ENCODE peak calls at places on chromosome X, in seven cellular contexts. One of them, this sample, is unnamed.
A peak's percentile ranks its signal among the peaks of the same experiment; 100 is the strongest.

GRCh38 chrX:39491548-39492297 is 606.0 kb downstream of the BCOR start:
- DNase-seq in AG04450: no peak
- DNase-seq in ovary: no peak
- DNase-seq in CD8-positive, alpha-beta T cell: peak; percentile 65
- DNase-seq in uterus: no peak
- DNase-seq in upper lobe of right lung: no peak
- DNase-seq in fibroblast of mammary gland: no peak
- DNase-seq in this sample: no peak

GRCh38 chrX:115259238-115259875 is 25.5 kb upstream of the LRCH2 start:
- DNase-seq in uterus: no peak
- DNase-seq in upper lobe of right lung: no peak
- DNase-seq in AG04450: no peak
- DNase-seq in CD8-positive, alpha-beta T cell: no peak
- DNase-seq in ovary: no peak
- DNase-seq in fibroblast of mammary gland: no peak
- DNase-seq in this sample: no peak

GRCh38 chrX:68697036-68697435 is 49.6 kb downstream of the STARD8 start:
- DNase-seq in ovary: no peak
- DNase-seq in CD8-positive, alpha-beta T cell: no peak
- DNase-seq in uterus: no peak
- DNase-seq in upper lobe of right lung: no peak
- DNase-seq in AG04450: no peak
- DNase-seq in fibroblast of mammary gland: no peak
- DNase-seq in this sample: no peak

GRCh38 chrX:39645059-39645895 is 452.5 kb downstream of the BCOR start:
- DNase-seq in upper lobe of right lung: no peak
- DNase-seq in AG04450: peak; percentile 6
- DNase-seq in fibroblast of mammary gland: peak; percentile 88
- DNase-seq in uterus: peak; percentile 85
- DNase-seq in CD8-positive, alpha-beta T cell: no peak
- DNase-seq in ovary: peak; percentile 85
- DNase-seq in this sample: no peak

GRCh38 chrX:31715675-31716074 is 643.8 kb upstream of the FTHL17 start:
- DNase-seq in CD8-positive, alpha-beta T cell: no peak
- DNase-seq in AG04450: no peak
- DNase-seq in ovary: no peak
- DNase-seq in fibroblast of mammary gland: no peak
- DNase-seq in uterus: no peak
- DNase-seq in upper lobe of right lung: no peak
- DNase-seq in this sample: no peak

GRCh38 chrX:154098551-154098950 is 1.0 kb upstream of the MECP2 start:
- DNase-seq in upper lobe of right lung: no peak
- DNase-seq in uterus: no peak
- DNase-seq in AG04450: no peak
- DNase-seq in CD8-positive, alpha-beta T cell: no peak
- DNase-seq in fibroblast of mammary gland: no peak
- DNase-seq in ovary: no peak
- DNase-seq in this sample: no peak

GRCh38 chrX:131812847-131813825 is 210.0 kb upstream of the STK26 start:
- DNase-seq in uterus: peak; percentile 73
- DNase-seq in fibroblast of mammary gland: peak; percentile 77
- DNase-seq in AG04450: no peak
- DNase-seq in CD8-positive, alpha-beta T cell: peak; percentile 69
- DNase-seq in upper lobe of right lung: no peak
- DNase-seq in ovary: peak; percentile 75
- DNase-seq in this sample: no peak

GRCh38 chrX:119518371-119518770 is 46.8 kb downstream of the STEEP1 start:
- DNase-seq in ovary: no peak
- DNase-seq in uterus: no peak
- DNase-seq in fibroblast of mammary gland: no peak
- DNase-seq in AG04450: no peak
- DNase-seq in CD8-positive, alpha-beta T cell: no peak
- DNase-seq in upper lobe of right lung: no peak
- DNase-seq in this sample: no peak

GRCh38 chrX:31038585-31039326 is 33.1 kb downstream of the FTHL17 start:
- DNase-seq in AG04450: peak; percentile 1
- DNase-seq in uterus: peak; percentile 15
- DNase-seq in CD8-positive, alpha-beta T cell: no peak
- DNase-seq in ovary: peak; percentile 14
- DNase-seq in upper lobe of right lung: no peak
- DNase-seq in fibroblast of mammary gland: peak; percentile 35
- DNase-seq in this sample: peak; percentile 47

GRCh38 chrX:28586891-28587635 is at the start of gene IL1RAPL1:
- DNase-seq in uterus: no peak
- DNase-seq in ovary: no peak
- DNase-seq in AG04450: peak; percentile 41
- DNase-seq in upper lobe of right lung: no peak
- DNase-seq in CD8-positive, alpha-beta T cell: no peak
- DNase-seq in fibroblast of mammary gland: peak; percentile 31
- DNase-seq in this sample: no peak

GRCh38 chrX:68920541-68920940 is 91.7 kb downstream of the EFNB1 start:
- DNase-seq in CD8-positive, alpha-beta T cell: no peak
- DNase-seq in fibroblast of mammary gland: peak; percentile 16
- DNase-seq in uterus: peak; percentile 31
- DNase-seq in upper lobe of right lung: no peak
- DNase-seq in AG04450: no peak
- DNase-seq in ovary: peak; percentile 42
- DNase-seq in this sample: no peak

GRCh38 chrX:79259073-79259689 is 108.0 kb downstream of the ITM2A start:
- DNase-seq in ovary: no peak
- DNase-seq in uterus: no peak
- DNase-seq in CD8-positive, alpha-beta T cell: peak; percentile 60
- DNase-seq in fibroblast of mammary gland: peak; percentile 14
- DNase-seq in AG04450: no peak
- DNase-seq in upper lobe of right lung: no peak
- DNase-seq in this sample: no peak

GRCh38 chrX:40474205-40474626 is 106.6 kb upstream of the ATP6AP2 start:
- DNase-seq in ovary: no peak
- DNase-seq in upper lobe of right lung: peak; percentile 65
- DNase-seq in AG04450: no peak
- DNase-seq in fibroblast of mammary gland: no peak
- DNase-seq in uterus: peak; percentile 29
- DNase-seq in CD8-positive, alpha-beta T cell: no peak
- DNase-seq in this sample: peak; percentile 77

GRCh38 chrX:56764975-56765791 is 36.1 kb downstream of the NBDY start:
- DNase-seq in CD8-positive, alpha-beta T cell: peak; percentile 44
- DNase-seq in ovary: no peak
- DNase-seq in upper lobe of right lung: peak; percentile 13
- DNase-seq in fibroblast of mammary gland: no peak
- DNase-seq in uterus: no peak
- DNase-seq in AG04450: no peak
- DNase-seq in this sample: no peak

GRCh38 chrX:39613997-39614679 is 483.6 kb downstream of the BCOR start:
- DNase-seq in ovary: no peak
- DNase-seq in AG04450: no peak
- DNase-seq in upper lobe of right lung: peak; percentile 72
- DNase-seq in fibroblast of mammary gland: no peak
- DNase-seq in uterus: no peak
- DNase-seq in CD8-positive, alpha-beta T cell: peak; percentile 26
- DNase-seq in this sample: no peak

GRCh38 chrX:72280210-72280882 is 3.3 kb upstream of the RPS4X start:
- DNase-seq in AG04450: no peak
- DNase-seq in uterus: no peak
- DNase-seq in fibroblast of mammary gland: peak; percentile 74
- DNase-seq in ovary: no peak
- DNase-seq in CD8-positive, alpha-beta T cell: no peak
- DNase-seq in upper lobe of right lung: no peak
- DNase-seq in this sample: no peak

GRCh38 chrX:41602946-41603345 is 85.8 kb upstream of the GPR34 start:
- DNase-seq in AG04450: no peak
- DNase-seq in fibroblast of mammary gland: no peak
- DNase-seq in uterus: no peak
- DNase-seq in upper lobe of right lung: no peak
- DNase-seq in CD8-positive, alpha-beta T cell: no peak
- DNase-seq in ovary: no peak
- DNase-seq in this sample: no peak

GRCh38 chrX:115940888-115941332 is 229.6 kb upstream of the AGTR2 start:
- DNase-seq in AG04450: no peak
- DNase-seq in fibroblast of mammary gland: peak; percentile 43
- DNase-seq in CD8-positive, alpha-beta T cell: no peak
- DNase-seq in upper lobe of right lung: no peak
- DNase-seq in ovary: peak; percentile 78
- DNase-seq in uterus: peak; percentile 83
- DNase-seq in this sample: peak; percentile 28

GRCh38 chrX:28225508-28225907 is 244.3 kb upstream of the DCAF8L1 start:
- DNase-seq in AG04450: no peak
- DNase-seq in uterus: no peak
- DNase-seq in ovary: no peak
- DNase-seq in upper lobe of right lung: no peak
- DNase-seq in CD8-positive, alpha-beta T cell: no peak
- DNase-seq in fibroblast of mammary gland: no peak
- DNase-seq in this sample: no peak

GRCh38 chrX:96907888-96908287 is 24.2 kb downstream of the RPA4 start:
- DNase-seq in CD8-positive, alpha-beta T cell: no peak
- DNase-seq in AG04450: no peak
- DNase-seq in uterus: no peak
- DNase-seq in ovary: no peak
- DNase-seq in upper lobe of right lung: no peak
- DNase-seq in fibroblast of mammary gland: no peak
- DNase-seq in this sample: no peak

GRCh38 chrX:39201305-39201990 is 400.2 kb downstream of the MID1IP1 start:
- DNase-seq in CD8-positive, alpha-beta T cell: no peak
- DNase-seq in ovary: no peak
- DNase-seq in upper lobe of right lung: no peak
- DNase-seq in AG04450: no peak
- DNase-seq in uterus: no peak
- DNase-seq in fibroblast of mammary gland: no peak
- DNase-seq in this sample: no peak

GRCh38 chrX:13338985-13339384 is 19.1 kb upstream of the ATXN3L start:
- DNase-seq in upper lobe of right lung: no peak
- DNase-seq in uterus: no peak
- DNase-seq in ovary: no peak
- DNase-seq in CD8-positive, alpha-beta T cell: no peak
- DNase-seq in fibroblast of mammary gland: no peak
- DNase-seq in AG04450: no peak
- DNase-seq in this sample: no peak

GRCh38 chrX:115560978-115561604 is at the start of gene PLS3:
- DNase-seq in fibroblast of mammary gland: peak; percentile 81
- DNase-seq in upper lobe of right lung: peak; percentile 89
- DNase-seq in AG04450: peak; percentile 60
- DNase-seq in CD8-positive, alpha-beta T cell: no peak
- DNase-seq in uterus: peak; percentile 89
- DNase-seq in ovary: peak; percentile 85
- DNase-seq in this sample: peak; percentile 71

DNA sequence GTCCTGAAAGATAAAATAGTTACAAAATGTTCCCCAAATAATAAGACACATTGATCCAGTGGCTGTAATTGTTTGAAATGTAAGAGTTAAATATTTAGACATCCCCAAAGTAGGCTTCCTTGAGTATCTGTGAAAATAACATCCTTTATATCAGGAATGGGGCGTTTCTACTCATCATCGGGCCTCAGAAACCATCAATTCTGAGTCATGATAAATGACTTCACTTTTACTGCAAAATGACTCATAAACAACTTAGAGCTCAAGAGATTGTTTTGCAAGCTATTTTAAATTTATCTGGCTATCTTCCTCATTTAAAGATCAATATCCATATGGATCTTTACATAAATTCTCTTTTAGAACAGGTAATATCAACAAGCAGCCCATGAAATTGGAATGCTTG is 369.4 kb upstream of the CNKSR2 start:
- DNase-seq in AG04450: no peak
- DNase-seq in fibroblast of mammary gland: peak; percentile 51
- DNase-seq in upper lobe of right lung: no peak
- DNase-seq in CD8-positive, alpha-beta T cell: no peak
- DNase-seq in ovary: no peak
- DNase-seq in uterus: no peak
- DNase-seq in this sample: no peak
- TF ChIP-seq CTCF in AG04450: no peak
- TF ChIP-seq CTCF in fibroblast of mammary gland: no peak
- TF ChIP-seq CTCF in upper lobe of right lung: no peak
- TF ChIP-seq CTCF in CD8-positive, alpha-beta T cell: no peak
- TF ChIP-seq CTCF in ovary: no peak
- TF ChIP-seq CTCF in uterus: no peak
- TF ChIP-seq CTCF in this sample: no peak

DNA sequence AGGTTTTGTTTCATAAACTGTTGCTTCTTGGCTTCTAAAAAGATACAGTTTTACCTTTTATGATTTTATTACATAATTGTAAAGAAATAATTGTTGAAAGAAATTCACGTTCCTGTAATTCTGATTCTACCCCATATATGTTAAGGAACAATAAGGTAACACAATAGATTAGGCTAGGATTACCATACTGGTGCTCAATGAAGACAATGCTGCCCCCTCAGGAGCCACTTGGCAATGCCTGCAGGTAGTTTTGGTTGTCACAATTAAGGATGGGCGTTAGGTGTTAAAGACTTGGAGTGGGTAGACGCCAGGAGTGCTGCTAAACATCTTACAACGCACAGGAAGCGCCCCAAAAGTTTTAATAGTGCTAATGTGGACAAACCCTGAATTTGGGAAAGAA is 133.2 kb downstream of the NLGN4X start:
- DNase-seq in ovary: no peak
- DNase-seq in CD8-positive, alpha-beta T cell: no peak
- DNase-seq in AG04450: no peak
- DNase-seq in uterus: no peak
- DNase-seq in upper lobe of right lung: no peak
- DNase-seq in fibroblast of mammary gland: no peak
- DNase-seq in this sample: peak; percentile 19
- TF ChIP-seq CTCF in ovary: no peak
- TF ChIP-seq CTCF in CD8-positive, alpha-beta T cell: no peak
- TF ChIP-seq CTCF in AG04450: no peak
- TF ChIP-seq CTCF in uterus: no peak
- TF ChIP-seq CTCF in upper lobe of right lung: no peak
- TF ChIP-seq CTCF in fibroblast of mammary gland: no peak
- TF ChIP-seq CTCF in this sample: peak; percentile 18

GRCh38 chrX:152037183-152037582 is 62.7 kb upstream of the GABRE start:
- DNase-seq in upper lobe of right lung: no peak
- DNase-seq in ovary: no peak
- DNase-seq in uterus: no peak
- DNase-seq in CD8-positive, alpha-beta T cell: no peak
- DNase-seq in AG04450: no peak
- DNase-seq in fibroblast of mammary gland: no peak
- DNase-seq in this sample: no peak
- TF ChIP-seq CTCF in upper lobe of right lung: no peak
- TF ChIP-seq CTCF in ovary: no peak
- TF ChIP-seq CTCF in uterus: no peak
- TF ChIP-seq CTCF in CD8-positive, alpha-beta T cell: no peak
- TF ChIP-seq CTCF in AG04450: no peak
- TF ChIP-seq CTCF in fibroblast of mammary gland: no peak
- TF ChIP-seq CTCF in this sample: no peak

DNA sequence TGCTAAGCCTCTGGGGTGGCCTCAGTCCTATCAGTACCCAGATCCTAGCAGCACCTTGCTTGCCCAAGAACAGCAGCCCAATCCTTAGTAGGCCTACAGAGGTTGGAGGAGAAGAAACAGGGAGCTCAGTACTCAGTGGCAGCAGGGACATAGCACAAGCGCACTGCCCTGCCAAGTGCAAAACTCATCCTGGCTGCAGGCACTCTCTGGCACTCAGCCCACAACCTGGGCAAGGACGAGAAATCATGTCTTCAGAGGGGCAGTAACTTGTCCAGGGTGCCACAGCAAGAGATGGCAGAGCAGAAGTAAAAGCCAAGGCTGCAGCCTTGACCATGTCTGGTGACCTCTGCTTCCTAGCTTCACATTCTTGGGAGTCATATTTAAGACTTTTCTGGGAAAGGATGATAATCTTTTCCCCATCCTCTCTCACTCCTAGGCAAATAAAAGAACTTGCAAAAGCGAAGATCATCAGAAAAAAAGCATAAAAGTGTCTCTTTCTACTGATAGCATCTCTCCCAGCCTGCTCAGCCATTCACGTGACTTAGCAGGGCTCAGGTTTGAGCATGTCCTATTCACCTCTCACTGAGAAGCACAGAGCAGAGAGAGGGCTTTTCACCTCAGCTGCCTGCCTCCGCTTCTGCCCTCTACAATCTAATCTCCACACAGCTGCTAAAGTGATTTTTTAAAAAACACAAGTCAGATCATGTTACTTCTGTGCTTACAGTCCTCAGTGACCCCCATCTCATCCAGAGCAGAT is 37.2 kb upstream of the MAGEA4 start:
- DNase-seq in fibroblast of mammary gland: no peak
- DNase-seq in ovary: no peak
- DNase-seq in upper lobe of right lung: no peak
- DNase-seq in AG04450: no peak
- DNase-seq in CD8-positive, alpha-beta T cell: no peak
- DNase-seq in uterus: no peak
- DNase-seq in this sample: no peak
- TF ChIP-seq CTCF in fibroblast of mammary gland: no peak
- TF ChIP-seq CTCF in ovary: no peak
- TF ChIP-seq CTCF in upper lobe of right lung: no peak
- TF ChIP-seq CTCF in AG04450: no peak
- TF ChIP-seq CTCF in CD8-positive, alpha-beta T cell: no peak
- TF ChIP-seq CTCF in uterus: no peak
- TF ChIP-seq CTCF in this sample: no peak

This sample was measured in glutamatergic neuron.